ENCODE peak calls at places on chromosomes 16 and 17, in ten cellular contexts. N, E, P, L, S, R, T, M, V and O are unnamed samples.

GRCh38 chr16:272633-273546 is 2.9 kb downstream of the RGS11 start:
- DNase-seq in P (peak), R (no peak), V (no peak), S (no peak), L (no peak), E (no peak), N (no peak), M (no peak), T (no peak), O (no peak)

GRCh38 chr17:14373587-14374259 is 72.8 kb downstream of the HS3ST3B1 start:
- DNase-seq in L (peak), V (no peak), P (no peak), R (no peak), M (no peak), E (no peak), S (no peak), N (no peak), T (no peak), O (no peak)

GRCh38 chr17:46943511-46944393 is 20.8 kb downstream of the GOSR2 start:
- DNase-seq in P (peak), N (no peak), L (peak), R (no peak), S (peak), E (no peak), T (no peak), M (peak), V (no peak), O (peak)

GRCh38 chr17:60094754-60095153 is 16.0 kb upstream of the HEATR6 start:
- DNase-seq in N (no peak), E (no peak), V (no peak), L (no peak), P (no peak), S (no peak), M (no peak), R (no peak), T (peak), O (no peak)

GRCh38 chr16:89913408-89914387 is 5.0 kb upstream of the MC1R start:
- DNase-seq in P (no peak), T (no peak), N (no peak), L (no peak), S (no peak), M (no peak), V (no peak), E (no peak), R (no peak), O (no peak)

GRCh38 chr16:72409428-72409827 is 237.5 kb upstream of the PMFBP1 start:
- DNase-seq in E (no peak), M (no peak), L (no peak), T (no peak), R (no peak), N (no peak), P (no peak), S (no peak), V (no peak), O (no peak)

GRCh38 chr17:47742319-47743181 is 9.5 kb downstream of the TBX21 start:
- DNase-seq in M (no peak), S (peak), P (no peak), V (no peak), T (no peak), L (no peak), E (peak), R (no peak), N (no peak), O (peak)

GRCh38 chr17:41583137-41584127 is 3.3 kb downstream of the KRT14 start:
- DNase-seq in M (no peak), L (no peak), V (no peak), R (no peak), S (no peak), N (no peak), P (peak), E (no peak), T (no peak), O (no peak)

GRCh38 chr16:48555597-48555996 is 54.4 kb downstream of the N4BP1 start:
- DNase-seq in S (no peak), P (no peak), T (no peak), L (no peak), R (no peak), N (no peak), V (no peak), M (no peak), E (no peak), O (no peak)

GRCh38 chr17:15143524-15143923 is 121.6 kb downstream of the PMP22 start:
- DNase-seq in M (no peak), P (no peak), L (no peak), R (no peak), V (no peak), T (peak), E (no peak), N (no peak), S (peak), O (no peak)

GRCh38 chr17:8953152-8953885 is 12.2 kb downstream of the PIK3R5 start:
- DNase-seq in E (no peak), L (no peak), R (no peak), N (no peak), M (no peak), S (no peak), T (no peak), V (no peak), P (no peak), O (no peak)

GRCh38 chr17:14427914-14428639 is 127.2 kb downstream of the HS3ST3B1 start:
- DNase-seq in E (peak), T (no peak), S (no peak), R (no peak), V (peak), N (no peak), M (no peak), L (no peak), P (no peak), O (no peak)

GRCh38 chr17:37019117-37019744 is 70.5 kb downstream of the AATF start:
- DNase-seq in P (no peak), S (no peak), R (no peak), L (no peak), V (no peak), N (no peak), T (no peak), E (no peak), M (no peak), O (no peak)

GRCh38 chr16:84054271-84054670 is 11.7 kb upstream of the SLC38A8 start:
- DNase-seq in M (no peak), P (no peak), S (no peak), E (no peak), R (no peak), N (no peak), V (no peak), T (no peak), L (no peak), O (no peak)

GRCh38 chr17:48231995-48232729 is 124.6 kb downstream of the SNX11 start:
- DNase-seq in R (no peak), N (no peak), E (no peak), P (no peak), L (no peak), V (no peak), S (no peak), T (no peak), M (no peak), O (no peak)

GRCh38 chr16:67718668-67719047 is 458 bp downstream of the GFOD2 start:
- DNase-seq in M (no peak), S (no peak), T (peak), P (no peak), L (no peak), E (no peak), N (no peak), R (no peak), V (no peak), O (peak)

GRCh38 chr16:2740476-2740875 is 12.0 kb upstream of the SRRM2 start:
- DNase-seq in N (no peak), P (no peak), M (no peak), E (no peak), V (no peak), T (no peak), R (no peak), L (no peak), S (no peak), O (no peak)

GRCh38 chr17:48840441-48840840 is 9.6 kb downstream of the CALCOCO2 start:
- DNase-seq in V (no peak), M (no peak), P (no peak), E (no peak), S (no peak), N (no peak), T (no peak), R (no peak), L (no peak), O (no peak)

GRCh38 chr16:82641336-82641984 is 14.7 kb downstream of the CDH13 start:
- DNase-seq in E (no peak), T (no peak), R (no peak), S (no peak), L (no peak), N (no peak), P (no peak), V (no peak), M (no peak), O (no peak)

GRCh38 chr16:75908301-75908700 is 182.0 kb upstream of the CPHXL start:
- DNase-seq in N (no peak), T (no peak), R (no peak), E (no peak), S (no peak), L (no peak), P (no peak), M (no peak), V (no peak), O (no peak)

GRCh38 chr16:73399486-73399885 is 351.6 kb upstream of the ZFHX3 start:
- DNase-seq in L (peak), E (no peak), M (no peak), N (no peak), S (no peak), T (no peak), P (no peak), R (no peak), V (no peak), O (no peak)

GRCh38 chr17:17401271-17401781 is 75.5 kb upstream of the MED9 start:
- DNase-seq in P (no peak), L (peak), V (no peak), N (no peak), M (peak), S (peak), R (no peak), T (peak), E (no peak), O (peak)